ENCODE peak calls at places on chromosome 13, in five cellular contexts. C is tibial nerve; P is fibroblast of the aortic adventitia; R is ureter; G is stimulated activated CD4-positive, alpha-beta T cell treated with anti-CD3 and anti-CD28 coated beads, Interleukin-1b, Interleukin-23, amount 100 ng/mL, for 24 hours. M is an unnamed sample.

GRCh38 chr13:88926890-88927502 is 1255.8 kb downstream of the SLITRK5 start:
- DNase-seq in C (no peak), G (no peak), P (no peak), R (no peak), M (no peak)

GRCh38 chr13:112592647-112593046 is 4.7 kb upstream of the TUBGCP3 start:
- DNase-seq in G (no peak), R (no peak), P (no peak), C (no peak), M (no peak)

GRCh38 chr13:73168226-73168992 is 109.6 kb downstream of the KLF5 start:
- DNase-seq in R (no peak), P (peak), C (no peak), G (no peak), M (no peak)

GRCh38 chr13:52848455-52849190 is at the start of gene PCDH8:
- DNase-seq in R (no peak), P (no peak), C (no peak), G (no peak), M (peak)

GRCh38 chr13:107466326-107466725 is 749.0 kb downstream of the LIG4 start:
- DNase-seq in G (no peak), C (no peak), P (peak), R (no peak), M (no peak)

GRCh38 chr13:22455036-22455435 is 725.7 kb upstream of the SGCG start:
- DNase-seq in G (no peak), C (no peak), P (no peak), R (no peak), M (no peak)

GRCh38 chr13:113777311-113778260 is 18.6 kb downstream of the TMEM255B start:
- DNase-seq in R (no peak), P (peak), G (no peak), C (no peak), M (no peak)

GRCh38 chr13:51154029-51154555 is 43.0 kb upstream of the C13orf42 start:
- DNase-seq in C (no peak), P (peak), G (no peak), R (no peak), M (no peak)

GRCh38 chr13:34349091-34349722 is 531.3 kb downstream of the RFC3 start:
- DNase-seq in C (peak), G (no peak), P (peak), R (no peak), M (no peak)

GRCh38 chr13:93881418-93881817 is 598.1 kb downstream of the DCT start:
- DNase-seq in R (no peak), P (no peak), G (no peak), C (no peak), M (no peak)

M was measured in SK-MEL-5.